ENCODE peak calls at places on chromosomes 2 and 18, in six cellular contexts. R is Panc1, Z is AG09309, M is ovary, H is stomach, L is right lobe of liver. J is an unnamed sample.

GRCh38 chr2:143694335-143694734 is 565.1 kb downstream of the ARHGAP15 start:
- DNase-seq in R (no peak), Z (no peak), M (no peak), H (no peak), L (no peak), J (no peak)

GRCh38 chr2:96664366-96664765 is 21.8 kb downstream of the FER1L5 start:
- DNase-seq in R (no peak), Z (no peak), M (no peak), H (no peak), L (no peak), J (no peak)

GRCh38 chr18:42174909-42175308 is 219.9 kb downstream of the PIK3C3 start:
- DNase-seq in R (no peak), Z (no peak), M (no peak), H (no peak), L (no peak), J (no peak)

GRCh38 chr2:98908909-98909308 is 27.1 kb downstream of the CRACDL start:
- DNase-seq in R (no peak), Z (no peak), M (no peak), H (peak; percentile 11), L (no peak), J (no peak)

GRCh38 chr2:9737053-9737875 is 106.0 kb upstream of the TAF1B start:
- DNase-seq in R (no peak), Z (no peak), M (no peak), H (no peak), L (no peak), J (no peak)

GRCh38 chr2:159152119-159152778 is 134.3 kb downstream of the WDSUB1 start:
- DNase-seq in R (no peak), Z (no peak), M (no peak), H (no peak), L (no peak), J (no peak)

GRCh38 chr18:72742002-72742401 is 125.8 kb downstream of the NETO1 start:
- DNase-seq in R (no peak), Z (no peak), M (no peak), H (no peak), L (no peak), J (no peak)

GRCh38 chr2:157572725-157573124 is 55.9 kb downstream of the ACVR1C start:
- DNase-seq in R (no peak), Z (no peak), M (no peak), H (no peak), L (no peak), J (no peak)

GRCh38 chr2:120613742-120614481 is 121.8 kb upstream of the GLI2 start:
- DNase-seq in R (no peak), Z (peak; percentile 71), M (no peak), H (no peak), L (no peak), J (no peak)

GRCh38 chr2:112032615-112033457 is 22.2 kb upstream of the TMEM87B start:
- DNase-seq in R (no peak), Z (no peak), M (no peak), H (peak; percentile 45), L (no peak), J (no peak)

DNA sequence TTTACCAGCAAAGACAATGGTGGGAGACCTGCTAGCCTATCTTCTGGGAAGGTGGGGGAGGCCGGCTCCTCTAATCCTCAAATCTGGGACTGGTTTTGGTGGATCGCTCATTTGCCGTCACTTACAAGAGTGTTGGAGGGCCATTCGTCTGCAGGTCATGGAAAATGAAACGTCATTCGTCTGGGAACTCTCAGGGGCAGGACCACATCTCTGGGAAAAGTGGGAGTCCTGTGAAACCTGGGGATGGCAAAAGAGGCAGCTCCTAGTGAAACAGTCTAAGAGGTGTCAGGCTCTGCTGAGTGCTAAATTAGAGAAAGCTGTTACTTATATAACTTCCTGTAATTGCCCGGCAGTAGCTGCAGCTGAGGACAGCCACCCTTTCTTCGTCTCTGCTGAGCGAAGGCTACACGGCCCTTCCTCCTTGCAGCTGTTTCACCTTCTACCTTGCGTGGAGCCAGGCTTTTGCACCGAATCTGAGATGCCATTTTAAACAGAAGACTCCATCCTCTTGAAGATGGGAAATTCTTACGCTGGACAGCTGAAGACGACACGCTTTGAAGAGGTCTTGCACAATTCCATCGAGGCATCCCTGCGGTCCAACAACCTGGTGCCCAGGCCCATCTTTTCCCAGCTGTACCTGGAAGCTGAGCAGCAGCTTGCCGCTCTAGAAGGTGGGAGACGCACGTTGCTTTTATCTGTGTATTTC is 22.4 kb downstream of the GREB1 start:
- DNase-seq in R (no peak), Z (no peak), M (peak; percentile 49), H (no peak), L (peak; percentile 18), J (no peak)
- TF ChIP-seq CTCF in R (no peak), Z (no peak), M (no peak), H (no peak), L (no peak), J (no peak)

DNA sequence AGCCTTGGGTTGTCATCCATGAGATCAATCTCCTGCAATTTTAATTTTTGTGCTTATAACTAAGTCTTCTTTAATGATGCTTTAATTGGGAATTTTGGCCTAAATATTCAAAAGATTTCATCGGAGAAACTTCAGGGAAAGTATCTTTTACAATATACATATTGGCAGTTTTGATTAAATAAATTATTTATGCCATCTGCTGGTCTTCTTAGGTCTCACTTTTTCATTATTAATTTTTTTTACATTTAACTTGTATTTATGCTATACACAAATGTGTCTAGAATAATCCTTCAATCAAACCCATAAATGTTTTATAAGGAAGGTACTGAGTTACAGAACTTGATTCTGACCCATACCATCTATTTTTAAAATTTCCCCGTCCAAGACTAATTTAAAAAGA is 95.1 kb upstream of the XPO1 start:
- DNase-seq in R (no peak), Z (no peak), M (no peak), H (no peak), L (no peak), J (no peak)
- TF ChIP-seq CTCF in R (no peak), Z (no peak), M (no peak), H (no peak), L (no peak), J (peak; percentile 81)

GRCh38 chr2:119190726-119191125 is 32.2 kb upstream of the C1QL2 start:
- DNase-seq in R (no peak), Z (no peak), M (no peak), H (no peak), L (no peak), J (no peak)
- TF ChIP-seq CTCF in R (no peak), Z (no peak), M (no peak), H (no peak), L (no peak), J (no peak)

DNA sequence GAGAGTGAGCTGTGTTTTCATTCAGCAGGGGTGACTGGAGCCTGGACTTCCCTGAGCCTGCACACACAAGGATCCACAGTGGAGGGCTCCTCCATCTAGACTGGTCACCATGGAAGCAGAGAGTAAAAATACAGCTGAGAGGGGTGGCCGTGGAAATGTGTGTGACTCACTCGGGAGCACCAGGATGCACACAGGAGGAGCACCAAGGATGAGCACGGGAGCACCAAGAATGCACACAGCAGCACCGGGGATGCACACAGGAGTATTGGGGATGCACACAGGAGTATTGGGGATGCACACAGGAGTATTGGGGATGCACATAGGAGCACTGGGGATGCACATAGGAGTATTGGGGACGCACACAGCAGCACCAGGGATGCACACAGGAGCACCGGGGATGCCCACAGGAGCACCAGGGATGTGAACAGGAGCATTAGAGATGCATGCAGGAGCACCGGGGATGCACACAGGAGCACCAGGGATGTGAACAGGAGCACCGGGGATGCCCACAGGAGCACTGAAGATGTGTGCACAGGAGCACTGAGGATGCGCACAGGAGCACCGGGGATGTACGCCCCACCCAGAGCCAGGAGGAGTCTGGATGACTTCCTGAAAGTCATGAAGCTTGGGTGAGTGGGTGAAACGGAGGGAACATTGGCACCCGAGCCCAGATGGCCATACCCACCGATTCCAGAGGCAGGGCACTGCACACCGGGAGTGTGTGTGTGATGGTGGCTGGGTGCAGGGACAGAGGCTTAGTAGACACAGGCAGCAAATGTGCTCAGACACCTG is 365.5 kb upstream of the MYT1L start:
- DNase-seq in R (no peak), Z (no peak), M (no peak), H (no peak), L (no peak), J (no peak)
- TF ChIP-seq CTCF in R (no peak), Z (no peak), M (no peak), H (no peak), L (no peak), J (no peak)

GRCh38 chr2:132621131-132621875 is 48.7 kb downstream of the LYPD1 start:
- DNase-seq in R (no peak), Z (no peak), M (no peak), H (peak; percentile 82), L (peak; percentile 67), J (no peak)

GRCh38 chr2:132615329-132616085 is 54.5 kb downstream of the LYPD1 start:
- DNase-seq in R (no peak), Z (no peak), M (no peak), H (no peak), L (no peak), J (no peak)

GRCh38 chr2:132617989-132618388 is 52.0 kb downstream of the LYPD1 start:
- DNase-seq in R (no peak), Z (no peak), M (no peak), H (no peak), L (peak; percentile 58), J (no peak)

GRCh38 chr2:132620115-132620514 is 49.9 kb downstream of the LYPD1 start:
- DNase-seq in R (no peak), Z (no peak), M (no peak), H (no peak), L (no peak), J (no peak)

GRCh38 chr2:132618734-132619133 is 51.3 kb downstream of the LYPD1 start:
- DNase-seq in R (no peak), Z (no peak), M (no peak), H (no peak), L (no peak), J (no peak)
- TF ChIP-seq CTCF in R (no peak), Z (no peak), M (no peak), H (no peak), L (no peak), J (no peak)

J was measured in chondrocyte.